ENCODE peak calls at places on chromosomes 2 and 18, in seven cellular contexts. E is PC-3; Q is RPMI7951; C is HFFc6; K is CD14-positive monocyte; Z is naive thymus-derived CD4-positive, alpha-beta T cell; I is activated naive CD8-positive, alpha-beta T cell treated with anti-CD3 and anti-CD28 coated beads, Interleukin-2, amount 50 U/mL, for 24 hours. X is an unnamed sample.
A peak's percentile ranks its signal among the peaks of the same experiment; 100 is the strongest.

GRCh38 chr2:238597638-238598528 is 171.2 kb downstream of the ASB1 start:
- DNase-seq in K (no peak), C (no peak), Z (no peak), I (no peak), Q (no peak), E (no peak), X (no peak)

GRCh38 chr18:63775166-63775730 is at the start of gene SERPINB7:
- DNase-seq in C (peak; percentile 88), Q (peak; percentile 64), Z (no peak), E (peak; percentile 96), I (no peak), K (no peak), X (peak; percentile 54)

GRCh38 chr2:221562226-221562625 is 9.9 kb downstream of the EPHA4 start:
- DNase-seq in K (no peak), E (no peak), Q (no peak), C (no peak), Z (no peak), I (no peak), X (no peak)

GRCh38 chr2:147250652-147251356 is 594.0 kb upstream of the ACVR2A start:
- DNase-seq in Z (no peak), I (no peak), Q (no peak), E (no peak), K (no peak), C (no peak), X (no peak)

GRCh38 chr2:238167344-238167715 is 8.6 kb downstream of the ERFE start:
- DNase-seq in Z (no peak), I (no peak), E (no peak), Q (no peak), K (no peak), C (no peak), X (no peak)

GRCh38 chr2:136957044-136957443 is 191.7 kb downstream of the THSD7B start:
- DNase-seq in E (no peak), Z (no peak), Q (peak; percentile 89), K (no peak), C (no peak), I (no peak), X (no peak)

GRCh38 chr2:23618265-23618664 is 233.3 kb downstream of the KLHL29 start:
- DNase-seq in Z (no peak), K (no peak), Q (no peak), I (no peak), C (no peak), E (no peak), X (no peak)

GRCh38 chr18:21281611-21282010 is 39.6 kb downstream of the GREB1L start:
- DNase-seq in E (no peak), I (no peak), K (no peak), C (peak; percentile 17), Q (no peak), Z (no peak), X (no peak)

GRCh38 chr2:73203055-73203681 is 794 bp downstream of the NOTO start:
- DNase-seq in E (no peak), K (no peak), Q (no peak), C (no peak), Z (no peak), I (no peak), X (no peak)

GRCh38 chr18:60372598-60372997 is at the start of gene MC4R:
- DNase-seq in Q (peak; percentile 28), Z (no peak), I (no peak), K (no peak), C (peak; percentile 65), E (peak; percentile 46), X (peak; percentile 72)

GRCh38 chr2:27446057-27446456 is 3.9 kb downstream of the KRTCAP3 start:
- DNase-seq in E (peak; percentile 77), Q (no peak), I (no peak), Z (no peak), K (no peak), C (no peak), X (no peak)

GRCh38 chr18:41977233-41977632 is 22.2 kb downstream of the PIK3C3 start:
- DNase-seq in Q (no peak), K (no peak), C (no peak), I (no peak), E (no peak), Z (no peak), X (no peak)

GRCh38 chr2:64777841-64778240 is 124.1 kb upstream of the SERTAD2 start:
- DNase-seq in C (no peak), I (no peak), Q (no peak), K (no peak), Z (no peak), E (no peak), X (no peak)

X was measured in fibroblast of gingiva.